ENCODE peak calls at places on chromosomes 7 and 10, in nine cellular contexts. X is esophagus squamous epithelium, R is A549, L is HCT116, M is erythroblast, V is adrenal gland, O is stomach, H is NB4, B is IMR-90. Z is an unnamed sample.
A peak's percentile ranks its signal among the peaks of the same experiment; 100 is the strongest.

GRCh38 chr7:74579800-74580685 is 77.5 kb upstream of the GTF2I start:
- DNase-seq in R (peak; percentile 89), L (no peak), B (peak; percentile 36), H (no peak), O (peak; percentile 83), M (no peak), X (no peak), V (no peak), Z (no peak)

GRCh38 chr7:106952658-106953231 is 87.7 kb downstream of the PIK3CG start:
- DNase-seq in V (peak; percentile 27), R (no peak), H (no peak), B (no peak), L (no peak), O (no peak), X (no peak), M (peak; percentile 50), Z (no peak)

GRCh38 chr10:96850825-96851224 is 18.7 kb downstream of the LCOR start:
- DNase-seq in B (peak; percentile 98), O (no peak), M (no peak), V (no peak), L (no peak), X (no peak), R (peak; percentile 18), H (no peak), Z (no peak)

GRCh38 chr7:149725426-149725821 is 48.0 kb downstream of the ZNF467 start:
- DNase-seq in R (no peak), M (no peak), O (no peak), X (no peak), L (no peak), B (no peak), V (no peak), H (no peak), Z (no peak)

GRCh38 chr7:54811925-54812264 is 52.9 kb upstream of the SEC61G start:
- DNase-seq in B (peak; percentile 98), X (no peak), O (no peak), R (no peak), L (no peak), V (no peak), H (no peak), M (no peak), Z (no peak)

GRCh38 chr10:99234067-99234738 is 1.4 kb downstream of the HPSE2 start:
- DNase-seq in X (no peak), B (peak; percentile 31), H (peak; percentile 91), O (peak; percentile 55), R (peak; percentile 24), L (no peak), V (peak; percentile 27), M (peak; percentile 45), Z (no peak)

GRCh38 chr7:3943265-3943664 is 642.2 kb downstream of the SDK1 start:
- DNase-seq in V (no peak), O (no peak), H (no peak), X (no peak), M (no peak), R (no peak), B (no peak), L (no peak), Z (no peak)

GRCh38 chr10:62456611-62457101 is 82.5 kb downstream of the ZNF365 start:
- DNase-seq in X (no peak), V (no peak), L (no peak), B (peak; percentile 6), O (no peak), R (no peak), M (no peak), H (peak; percentile 17), Z (no peak)

GRCh38 chr10:72277340-72277995 is 3.7 kb downstream of the DDIT4 start:
- DNase-seq in L (no peak), M (no peak), H (no peak), X (no peak), V (no peak), O (no peak), R (peak; percentile 74), B (peak; percentile 29), Z (no peak)

GRCh38 chr10:72277996-72278667 is 4.4 kb downstream of the DDIT4 start:
- DNase-seq in L (no peak), M (no peak), X (no peak), B (peak; percentile 8), O (no peak), V (no peak), R (peak; percentile 70), H (peak; percentile 13), Z (no peak)

GRCh38 chr10:72276013-72276387 is 2.3 kb downstream of the DDIT4 start:
- DNase-seq in V (peak; percentile 72), X (no peak), M (peak; percentile 65), B (no peak), R (peak; percentile 57), O (peak; percentile 81), H (no peak), L (peak; percentile 79), Z (no peak)

GRCh38 chr10:72275351-72276012 is 1.8 kb downstream of the DDIT4 start:
- DNase-seq in L (no peak), V (peak; percentile 59), M (peak; percentile 70), X (no peak), O (no peak), B (peak; percentile 34), R (peak; percentile 45), H (peak; percentile 15), Z (no peak)

DNA sequence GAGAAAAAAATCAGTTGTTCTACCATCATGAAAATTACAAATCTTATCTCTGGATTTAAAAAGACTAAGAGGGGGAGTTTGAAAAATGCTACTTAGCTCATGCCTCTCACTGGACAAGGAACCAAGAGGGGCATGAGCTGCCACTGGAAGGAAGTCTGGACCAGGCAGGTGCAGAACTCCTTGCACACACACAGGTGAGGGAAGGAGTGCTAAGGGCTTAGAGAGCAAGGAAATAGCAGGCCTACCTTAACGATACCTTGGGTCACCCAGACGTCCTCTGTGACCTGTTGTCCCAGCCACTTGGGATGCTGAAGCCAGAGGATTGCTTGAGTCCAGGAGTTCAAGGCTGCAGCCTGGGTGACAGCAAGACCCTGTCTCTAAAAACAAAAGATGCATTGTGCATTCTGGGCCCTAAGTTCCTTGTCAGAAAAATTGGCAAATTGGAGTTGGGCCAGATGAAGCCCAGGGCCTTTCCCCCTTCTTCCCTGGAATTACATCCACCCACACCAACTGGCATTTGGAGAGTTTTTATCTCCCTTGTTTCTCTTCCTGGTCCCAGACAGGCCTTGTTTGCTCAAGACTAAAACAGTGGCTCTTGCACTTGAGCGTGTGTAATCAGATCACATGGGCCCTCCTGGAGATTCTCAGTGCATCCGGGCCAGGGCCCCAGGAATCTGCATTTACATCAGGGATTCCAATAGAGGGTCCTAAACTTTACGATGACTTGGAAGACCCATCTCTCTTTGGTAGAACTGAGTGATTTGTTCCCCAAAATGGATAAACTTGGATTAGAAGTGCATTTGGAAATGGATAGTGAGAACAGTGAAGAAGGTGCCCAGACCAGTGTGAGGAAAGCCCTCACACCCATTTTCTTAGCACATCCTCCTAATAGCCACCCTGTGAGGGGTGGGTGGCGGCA is 3.0 kb downstream of the DDIT4 start:
- DNase-seq in L (peak; percentile 84), V (peak; percentile 63), H (peak; percentile 14), X (no peak), M (peak; percentile 64), O (peak; percentile 47), B (peak; percentile 73), R (peak; percentile 89), Z (no peak)
- TF ChIP-seq POLR2A in L (peak; percentile 93), V (peak; percentile 45), H (no peak), X (no peak), M (peak; percentile 95), O (no peak), B (peak; percentile 70), R (peak; percentile 86), Z (no peak)

DNA sequence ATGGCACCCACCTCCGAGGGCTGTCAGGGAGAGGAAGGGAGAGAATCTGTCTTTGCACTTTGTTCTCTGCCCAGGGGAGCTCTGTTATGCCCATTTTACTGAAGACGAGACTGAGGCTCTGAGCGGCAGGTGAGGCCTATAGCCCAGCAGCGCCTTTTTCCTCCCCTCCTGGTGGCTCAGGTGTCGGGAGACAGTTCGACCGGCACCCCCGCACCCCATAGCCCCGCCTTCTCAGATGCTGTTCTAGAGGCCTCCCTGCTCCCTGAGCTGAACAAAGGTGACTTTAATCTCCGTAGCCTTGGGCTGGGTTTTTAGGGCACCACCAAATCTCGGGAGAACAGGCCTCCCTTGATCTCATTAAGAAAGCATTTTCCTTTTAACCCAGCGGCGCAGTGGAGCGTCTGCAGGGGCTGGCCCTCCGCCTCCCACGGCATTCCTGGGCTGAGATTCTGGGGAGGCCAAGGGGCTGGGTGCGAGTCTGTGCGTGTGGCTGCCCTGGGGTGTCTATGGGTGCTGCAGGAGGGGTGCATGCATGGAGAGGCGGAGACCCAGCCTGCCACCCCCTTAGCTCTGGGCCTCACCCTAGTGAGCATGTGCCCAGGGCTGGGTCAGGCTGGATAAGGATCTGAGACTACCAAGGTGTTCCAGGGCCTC is 3.3 kb downstream of the LFNG start:
- DNase-seq in M (no peak), V (no peak), L (peak; percentile 56), R (peak; percentile 58), X (no peak), O (no peak), H (no peak), B (no peak), Z (peak; percentile 97)
- TF ChIP-seq POLR2A in M (no peak), V (no peak), L (no peak), R (no peak), X (no peak), O (no peak), H (no peak), B (no peak), Z (no peak)

DNA sequence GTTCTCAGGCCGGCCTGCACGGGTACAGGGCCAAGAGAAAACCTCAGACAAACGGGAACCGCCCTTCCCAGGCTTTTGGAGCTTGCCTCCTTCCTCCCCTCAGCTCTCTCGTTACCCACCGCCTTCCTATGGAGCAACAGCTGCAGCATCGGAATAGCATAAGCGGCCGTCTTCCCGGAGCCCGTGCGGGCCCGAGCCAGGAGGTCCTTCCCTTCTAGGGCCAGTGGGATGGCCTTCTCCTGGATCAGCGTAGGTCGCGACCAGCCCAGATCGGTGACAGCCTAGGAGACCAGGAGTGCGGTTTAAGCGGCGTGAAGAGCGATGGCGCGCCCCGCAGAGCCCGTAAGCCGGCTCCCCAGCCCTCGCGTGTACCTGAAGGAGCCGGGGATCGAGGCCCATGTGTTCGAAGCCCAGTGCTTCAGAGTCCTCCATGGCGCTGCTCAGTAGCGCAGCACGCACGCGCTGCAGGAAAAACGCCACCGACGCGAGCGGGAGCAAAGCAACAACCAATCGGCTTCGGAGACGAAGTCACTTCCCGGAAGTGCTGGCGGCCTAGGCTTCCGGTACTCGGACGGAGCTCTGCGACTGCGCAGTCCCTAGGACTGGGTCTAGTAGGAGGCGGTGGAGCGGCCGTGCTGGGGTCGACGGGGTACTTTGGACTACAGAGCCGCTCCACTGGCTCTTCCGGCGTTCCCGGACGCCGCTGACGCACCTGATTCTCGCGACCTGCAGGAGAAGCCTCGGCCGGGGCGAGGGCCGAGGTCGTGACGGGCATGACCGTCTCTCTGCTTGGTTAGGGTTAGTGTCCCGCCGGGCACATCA is at the start of gene DDX56:
- DNase-seq in X (peak; percentile 70), R (peak; percentile 94), M (peak; percentile 94), L (peak; percentile 86), B (peak; percentile 92), O (peak; percentile 96), V (peak; percentile 93), H (peak; percentile 98), Z (peak; percentile 99)
- TF ChIP-seq POLR2A in X (peak; percentile 47), R (peak; percentile 94), M (peak; percentile 94), L (peak; percentile 85), B (peak; percentile 70), O (peak; percentile 10), V (peak; percentile 88), H (peak; percentile 98), Z (peak; percentile 98)

GRCh38 chr7:29989257-29989995 is at the start of gene SCRN1:
- DNase-seq in V (peak; percentile 58), B (peak; percentile 13), L (no peak), R (peak; percentile 51), M (peak; percentile 44), O (peak; percentile 29), X (no peak), H (peak; percentile 36), Z (peak; percentile 63)
- TF ChIP-seq POLR2A in V (peak; percentile 33), B (no peak), L (peak; percentile 9), R (peak; percentile 41), M (no peak), O (no peak), X (no peak), H (no peak), Z (no peak)

Z was measured in H54.